ENCODE peak calls at places on chromosomes 13 and 19, in eight cellular contexts. R, Z, H, U, I, B, C and A are unnamed samples.

GRCh38 chr19:47679251-47679900 is 33.8 kb upstream of the EHD2 start:
- DNase-seq in R (no peak), Z (no peak), H (no peak), U (no peak), I (no peak), B (no peak), C (no peak), A (no peak)

GRCh38 chr13:111152836-111153235 is 37.7 kb downstream of the ARHGEF7 start:
- DNase-seq in R (peak), Z (no peak), H (no peak), U (no peak), I (no peak), B (no peak), C (no peak), A (no peak)

GRCh38 chr13:31282741-31283455 is 83.1 kb downstream of the B3GLCT start:
- DNase-seq in R (no peak), Z (no peak), H (no peak), U (no peak), I (no peak), B (no peak), C (no peak), A (no peak)

GRCh38 chr19:4414800-4415251 is 12.4 kb downstream of the CHAF1A start:
- DNase-seq in R (peak), Z (no peak), H (no peak), U (no peak), I (no peak), B (no peak), C (no peak), A (no peak)

GRCh38 chr13:72430923-72431322 is 296.5 kb downstream of the MZT1 start:
- DNase-seq in R (no peak), Z (no peak), H (no peak), U (no peak), I (no peak), B (no peak), C (no peak), A (no peak)

GRCh38 chr13:111360452-111360851 is 40.0 kb downstream of the TEX29 start:
- DNase-seq in R (no peak), Z (no peak), H (no peak), U (no peak), I (no peak), B (no peak), C (no peak), A (no peak)

GRCh38 chr13:48131481-48131992 is 36.6 kb upstream of the MED4 start:
- DNase-seq in R (no peak), Z (no peak), H (no peak), U (no peak), I (no peak), B (no peak), C (no peak), A (no peak)

GRCh38 chr19:37361994-37362393 is 8.9 kb upstream of the ZNF527 start:
- DNase-seq in R (no peak), Z (no peak), H (no peak), U (no peak), I (peak), B (peak), C (no peak), A (no peak)

GRCh38 chr13:51177188-51177587 is 45.0 kb upstream of the FAM124A start:
- DNase-seq in R (no peak), Z (no peak), H (no peak), U (no peak), I (no peak), B (no peak), C (no peak), A (no peak)

GRCh38 chr19:17370026-17370587 is 7.0 kb downstream of the PLVAP start:
- DNase-seq in R (no peak), Z (no peak), H (no peak), U (no peak), I (no peak), B (peak), C (no peak), A (no peak)

GRCh38 chr13:81488021-81488420 is 1147.1 kb upstream of the SPRY2 start:
- DNase-seq in R (no peak), Z (no peak), H (no peak), U (no peak), I (no peak), B (no peak), C (no peak), A (no peak)

GRCh38 chr19:7524523-7524922 is 2.1 kb downstream of the MCOLN1 start:
- DNase-seq in R (no peak), Z (no peak), H (no peak), U (no peak), I (no peak), B (no peak), C (no peak), A (no peak)

GRCh38 chr13:19268331-19268730 is 86.7 kb upstream of the TUBA3C start:
- DNase-seq in R (no peak), Z (no peak), H (no peak), U (no peak), I (no peak), B (no peak), C (no peak), A (no peak)

GRCh38 chr13:30796132-30796832 is 60.9 kb downstream of the ALOX5AP start:
- DNase-seq in R (peak), Z (no peak), H (no peak), U (no peak), I (no peak), B (no peak), C (peak), A (no peak)

GRCh38 chr19:15702590-15702930 is 25.3 kb upstream of the OR10H2 start:
- DNase-seq in R (peak), Z (no peak), H (peak), U (peak), I (no peak), B (no peak), C (peak), A (no peak)

GRCh38 chr13:40168425-40169155 is 497.9 kb downstream of the FOXO1 start:
- DNase-seq in R (no peak), Z (no peak), H (no peak), U (no peak), I (no peak), B (no peak), C (no peak), A (no peak)

GRCh38 chr19:32599736-32600157 is 18.8 kb downstream of the PDCD5 start:
- DNase-seq in R (peak), Z (no peak), H (no peak), U (no peak), I (peak), B (peak), C (peak), A (peak)

GRCh38 chr19:17902701-17903100 is 30.1 kb upstream of the CCDC124 start:
- DNase-seq in R (no peak), Z (no peak), H (no peak), U (no peak), I (no peak), B (peak), C (no peak), A (no peak)

GRCh38 chr19:2381151-2381822 is 21.2 kb downstream of the TMPRSS9 start:
- DNase-seq in R (no peak), Z (no peak), H (no peak), U (no peak), I (no peak), B (no peak), C (no peak), A (no peak)
- H3K4me3 ChIP-seq in R (no peak), Z (no peak), H (no peak), U (no peak), I (no peak), B (no peak), C (no peak), A (no peak)

DNA sequence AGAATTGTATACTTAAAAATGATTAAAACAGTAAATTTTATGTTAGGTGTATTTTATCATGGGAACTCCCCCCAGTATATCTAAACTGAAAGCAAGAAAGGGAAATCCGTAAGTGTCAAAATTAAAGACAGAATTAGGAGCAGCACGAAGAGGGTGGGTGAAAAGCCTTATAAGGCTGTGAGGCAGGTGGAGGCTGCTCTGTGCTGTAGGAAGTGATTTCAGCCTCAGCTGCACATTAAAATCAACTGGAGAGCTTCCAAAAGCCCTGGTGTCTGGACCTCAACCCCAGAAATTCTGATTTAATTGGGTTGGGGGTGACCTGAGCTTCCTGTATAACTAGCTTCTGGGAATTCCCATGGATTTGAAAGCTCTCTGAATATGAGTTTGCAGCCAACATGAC is 242.3 kb upstream of the TMTC4 start:
- DNase-seq in R (no peak), Z (no peak), H (no peak), U (no peak), I (no peak), B (no peak), C (no peak), A (no peak)
- H3K4me3 ChIP-seq in R (no peak), Z (no peak), H (no peak), U (no peak), I (no peak), B (no peak), C (no peak), A (no peak)

GRCh38 chr13:98480915-98481510 is 95.9 kb downstream of the STK24 start:
- DNase-seq in R (peak), Z (peak), H (peak), U (no peak), I (no peak), B (no peak), C (no peak), A (no peak)
- H3K4me3 ChIP-seq in R (no peak), Z (no peak), H (no peak), U (no peak), I (peak), B (no peak), C (no peak), A (no peak)

GRCh38 chr19:1262687-1263123 is 6.4 kb upstream of the CIRBP start:
- DNase-seq in R (no peak), Z (no peak), H (no peak), U (no peak), I (no peak), B (no peak), C (no peak), A (no peak)
- H3K4me3 ChIP-seq in R (no peak), Z (no peak), H (peak), U (no peak), I (no peak), B (no peak), C (no peak), A (no peak)

DNA sequence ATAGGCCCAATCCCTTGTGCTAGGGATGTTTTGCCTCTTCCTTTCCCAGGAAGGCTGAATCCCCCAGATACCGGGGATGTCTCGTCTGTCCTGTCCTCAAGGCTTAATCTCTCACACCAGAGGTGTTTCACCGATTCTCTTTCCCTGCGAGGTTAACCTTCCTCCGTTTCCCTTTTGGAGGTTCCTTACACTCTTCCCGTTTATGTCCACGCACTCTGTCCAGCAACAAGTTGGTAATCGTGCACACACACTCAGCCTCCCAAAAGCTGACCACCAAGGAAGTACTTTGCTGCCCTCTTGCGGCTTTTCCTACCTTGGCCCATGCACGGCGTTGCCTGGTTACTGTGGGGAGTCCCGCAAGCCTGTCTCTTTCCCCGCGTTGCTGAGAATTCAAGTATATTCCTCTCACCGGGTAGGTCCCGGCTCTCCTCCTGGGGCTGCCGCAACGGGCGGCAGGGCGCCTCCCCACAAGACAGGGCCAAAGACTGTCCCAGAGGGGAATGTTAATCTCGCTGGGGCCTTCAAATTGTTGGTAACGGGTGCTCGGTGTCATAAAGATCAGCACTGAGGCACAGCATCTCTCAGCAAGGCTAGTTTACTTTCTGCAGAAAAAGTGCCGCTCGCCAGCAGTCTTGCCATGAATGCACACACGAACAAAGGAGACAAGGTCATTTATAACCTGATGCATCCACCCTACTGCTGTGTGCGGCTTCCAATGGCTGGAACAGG is 36.7 kb upstream of the CD177 start:
- DNase-seq in R (peak), Z (no peak), H (no peak), U (no peak), I (no peak), B (no peak), C (no peak), A (no peak)
- H3K4me3 ChIP-seq in R (no peak), Z (no peak), H (no peak), U (no peak), I (no peak), B (no peak), C (no peak), A (no peak)